ENCODE peak calls at places on chromosome 11, in four cellular contexts. H is fibroblast of villous mesenchyme, J is posterior cingulate gyrus, U is upper lobe of left lung. E is an unnamed sample.

GRCh38 chr11:44564653-44565007 is 833 bp upstream of the CD82 start:
- DNase-seq in H (peak), J (no peak), U (no peak), E (peak)

GRCh38 chr11:21912280-21912679 is 280.6 kb upstream of the ANO5 start:
- DNase-seq in H (no peak), J (no peak), U (no peak), E (no peak)

GRCh38 chr11:50188040-50188439 is 155.4 kb downstream of the OR4C45 start:
- DNase-seq in H (no peak), J (no peak), U (no peak), E (no peak)

GRCh38 chr11:45501980-45502545 is 163.4 kb downstream of the CHST1 start:
- DNase-seq in H (no peak), J (no peak), U (no peak), E (no peak)

GRCh38 chr11:115581871-115582639 is 77.8 kb upstream of the CADM1 start:
- DNase-seq in H (peak), J (no peak), U (no peak), E (peak)

GRCh38 chr11:2577071-2578005 is 122.5 kb downstream of the KCNQ1OT1 start:
- DNase-seq in H (no peak), J (peak), U (peak), E (no peak)

GRCh38 chr11:31645747-31646146 is 136.2 kb downstream of the ELP4 start:
- DNase-seq in H (peak), J (no peak), U (no peak), E (no peak)

GRCh38 chr11:128399186-128399585 is 188.2 kb downstream of the ETS1 start:
- DNase-seq in H (peak), J (no peak), U (no peak), E (no peak)

GRCh38 chr11:134277176-134278001 is 1.2 kb downstream of the GLB1L3 start:
- DNase-seq in H (no peak), J (no peak), U (no peak), E (no peak)

GRCh38 chr11:1220941-1221721 is 1.7 kb upstream of the MUC5B start:
- DNase-seq in H (no peak), J (no peak), U (peak), E (no peak)

GRCh38 chr11:75350743-75351540 is 519 bp downstream of the ARRB1 start:
- DNase-seq in H (peak), J (peak), U (peak), E (no peak)

GRCh38 chr11:63907808-63908530 is 9.0 kb downstream of the RCOR2 start:
- DNase-seq in H (no peak), J (no peak), U (no peak), E (no peak)

GRCh38 chr11:64058494-64058893 is 22.8 kb downstream of the FLRT1 start:
- DNase-seq in H (no peak), J (no peak), U (peak), E (no peak)

GRCh38 chr11:130170345-130170744 is 10.8 kb downstream of the ST14 start:
- DNase-seq in H (no peak), J (no peak), U (no peak), E (no peak)

GRCh38 chr11:77959434-77959833 is 35.0 kb downstream of the INTS4 start:
- DNase-seq in H (peak), J (no peak), U (no peak), E (no peak)

GRCh38 chr11:36763187-36763586 is 165.2 kb upstream of the RAG2 start:
- DNase-seq in H (no peak), J (no peak), U (no peak), E (no peak)

GRCh38 chr11:69516526-69516925 is 35.1 kb downstream of the LINC01488 start:
- DNase-seq in H (no peak), J (no peak), U (no peak), E (no peak)